ENCODE peak calls at places on chromosome 19, in nine cellular contexts. U is thoracic aorta, Q is astrocyte of the spinal cord, Z is left ventricle myocardium inferior, L is testis, M is transverse colon, H is AG10803, R is AG09309, J is heart right ventricle. C is an unnamed sample.

GRCh38 chr19:31408460-31409124 is 59.4 kb upstream of the TSHZ3 start:
- DNase-seq in U (no peak), Q (peak), Z (no peak), L (no peak), M (no peak), H (peak), R (peak), J (no peak), C (peak)

GRCh38 chr19:53432088-53432661 is 391 bp downstream of the ZNF761 start:
- DNase-seq in U (no peak), Q (no peak), Z (peak), L (no peak), M (peak), H (peak), R (no peak), J (peak), C (peak)

GRCh38 chr19:38693380-38694223 is 46.2 kb downstream of the ACTN4 start:
- DNase-seq in U (no peak), Q (peak), Z (no peak), L (no peak), M (peak), H (peak), R (no peak), J (no peak), C (peak)

GRCh38 chr19:36060430-36060829 is 5.7 kb downstream of the WDR62 start:
- DNase-seq in U (no peak), Q (peak), Z (peak), L (peak), M (peak), H (peak), R (peak), J (peak), C (peak)

GRCh38 chr19:43476606-43477005 is 11.2 kb upstream of the LYPD3 start:
- DNase-seq in U (no peak), Q (peak), Z (no peak), L (no peak), M (no peak), H (peak), R (peak), J (no peak), C (peak)

GRCh38 chr19:45864629-45865082 is 530 bp downstream of the FOXA3 start:
- DNase-seq in U (no peak), Q (no peak), Z (no peak), L (no peak), M (no peak), H (no peak), R (no peak), J (no peak), C (no peak)

GRCh38 chr19:43541920-43542650 is 9.1 kb downstream of the ZNF575 start:
- DNase-seq in U (no peak), Q (no peak), Z (no peak), L (no peak), M (no peak), H (no peak), R (no peak), J (no peak), C (no peak)

GRCh38 chr19:35766571-35767104 is 8.7 kb downstream of the PROSER3 start:
- DNase-seq in U (no peak), Q (no peak), Z (no peak), L (no peak), M (no peak), H (no peak), R (no peak), J (no peak), C (no peak)

GRCh38 chr19:38666662-38667448 is 19.4 kb downstream of the ACTN4 start:
- DNase-seq in U (no peak), Q (peak), Z (no peak), L (no peak), M (peak), H (peak), R (no peak), J (no peak), C (peak)

GRCh38 chr19:42477117-42477516 is 34.4 kb upstream of the CXCL17 start:
- DNase-seq in U (no peak), Q (no peak), Z (no peak), L (peak), M (no peak), H (no peak), R (no peak), J (no peak), C (no peak)

GRCh38 chr19:18774782-18775444 is 16.2 kb downstream of the COMP start:
- DNase-seq in U (no peak), Q (no peak), Z (no peak), L (no peak), M (no peak), H (no peak), R (no peak), J (no peak), C (no peak)

GRCh38 chr19:41887711-41888382 is 4.9 kb downstream of the ARHGEF1 start:
- DNase-seq in U (no peak), Q (peak), Z (no peak), L (no peak), M (peak), H (no peak), R (no peak), J (no peak), C (no peak)

GRCh38 chr19:43618921-43619261 is 538 bp downstream of the ZNF428 start:
- DNase-seq in U (no peak), Q (no peak), Z (no peak), L (peak), M (no peak), H (no peak), R (no peak), J (no peak), C (no peak)

GRCh38 chr19:48635966-48636858 is 967 bp downstream of the DBP start:
- DNase-seq in U (no peak), Q (no peak), Z (no peak), L (peak), M (peak), H (no peak), R (no peak), J (no peak), C (no peak)

GRCh38 chr19:46529622-46530451 is 34.2 kb upstream of the PNMA8B start:
- DNase-seq in U (no peak), Q (peak), Z (peak), L (peak), M (peak), H (peak), R (no peak), J (peak), C (peak)

GRCh38 chr19:50242586-50242985 is 39.2 kb downstream of the MYH14 start:
- DNase-seq in U (no peak), Q (no peak), Z (no peak), L (no peak), M (no peak), H (no peak), R (peak), J (no peak), C (no peak)

GRCh38 chr19:18168673-18169381 is 4.8 kb upstream of the IFI30 start:
- DNase-seq in U (no peak), Q (no peak), Z (no peak), L (no peak), M (no peak), H (no peak), R (no peak), J (no peak), C (no peak)

GRCh38 chr19:35856546-35857149 is at the start of gene KIRREL2:
- DNase-seq in U (no peak), Q (no peak), Z (no peak), L (no peak), M (no peak), H (no peak), R (no peak), J (no peak), C (no peak)

GRCh38 chr19:42176990-42177685 is 40.3 kb downstream of the DEDD2 start:
- DNase-seq in U (no peak), Q (peak), Z (peak), L (peak), M (peak), H (peak), R (no peak), J (peak), C (peak)

GRCh38 chr19:7294571-7295212 is 478 bp upstream of the INSR start:
- DNase-seq in U (peak), Q (peak), Z (peak), L (peak), M (peak), H (peak), R (no peak), J (peak), C (peak)

GRCh38 chr19:13163609-13164364 is 13.6 kb downstream of the IER2 start:
- DNase-seq in U (no peak), Q (peak), Z (peak), L (peak), M (peak), H (peak), R (no peak), J (peak), C (peak)

GRCh38 chr19:52992109-52993004 is 21.4 kb upstream of the ERVV-1 start:
- DNase-seq in U (no peak), Q (peak), Z (peak), L (peak), M (peak), H (no peak), R (no peak), J (peak), C (peak)

GRCh38 chr19:42242071-42242511 is 311 bp downstream of the GSK3A start:
- DNase-seq in U (no peak), Q (no peak), Z (no peak), L (no peak), M (no peak), H (peak), R (no peak), J (no peak), C (peak)

GRCh38 chr19:49746206-49746958 is 16.7 kb downstream of the TSKS start:
- DNase-seq in U (no peak), Q (peak), Z (peak), L (peak), M (peak), H (peak), R (no peak), J (peak), C (no peak)

GRCh38 chr19:50362030-50362412 is 3.4 kb downstream of the NAPSA start:
- DNase-seq in U (no peak), Q (no peak), Z (no peak), L (no peak), M (no peak), H (no peak), R (no peak), J (no peak), C (no peak)

GRCh38 chr19:41321600-41322270 is 11.8 kb downstream of the CCDC97 start:
- DNase-seq in U (no peak), Q (peak), Z (no peak), L (peak), M (peak), H (peak), R (no peak), J (no peak), C (peak)

GRCh38 chr19:42601811-42602443 is 7.2 kb upstream of the CEACAM8 start:
- DNase-seq in U (no peak), Q (no peak), Z (no peak), L (no peak), M (no peak), H (peak), R (no peak), J (no peak), C (peak)

GRCh38 chr19:19034204-19034624 is 811 bp downstream of the ARMC6 start:
- DNase-seq in U (no peak), Q (peak), Z (no peak), L (peak), M (peak), H (peak), R (no peak), J (no peak), C (peak)

GRCh38 chr19:52343548-52343947 is 7.5 kb downstream of the ZNF610 start:
- DNase-seq in U (no peak), Q (no peak), Z (peak), L (peak), M (peak), H (peak), R (no peak), J (peak), C (no peak)

GRCh38 chr19:50492303-50493052 is 15.8 kb upstream of the GARIN5A start:
- DNase-seq in U (no peak), Q (no peak), Z (no peak), L (no peak), M (no peak), H (no peak), R (no peak), J (no peak), C (peak)

GRCh38 chr19:31506102-31506501 is 156.9 kb upstream of the TSHZ3 start:
- DNase-seq in U (no peak), Q (no peak), Z (no peak), L (no peak), M (no peak), H (no peak), R (no peak), J (no peak), C (no peak)

GRCh38 chr19:35545855-35546381 is 492 bp downstream of the TMEM147 start:
- DNase-seq in U (no peak), Q (no peak), Z (peak), L (peak), M (peak), H (no peak), R (no peak), J (peak), C (peak)

GRCh38 chr19:10769533-10770491 is 51.9 kb downstream of the DNM2 start:
- DNase-seq in U (no peak), Q (no peak), Z (peak), L (peak), M (peak), H (peak), R (no peak), J (peak), C (peak)

GRCh38 chr19:32186542-32187330 is 158.7 kb upstream of the ZNF507 start:
- DNase-seq in U (no peak), Q (no peak), Z (no peak), L (no peak), M (no peak), H (no peak), R (no peak), J (no peak), C (no peak)

GRCh38 chr19:39265321-39265916 is 2.8 kb upstream of the IFNL2 start:
- DNase-seq in U (no peak), Q (no peak), Z (no peak), L (peak), M (no peak), H (no peak), R (no peak), J (no peak), C (no peak)

GRCh38 chr19:53881482-53882390 is at the start of gene PRKCG:
- DNase-seq in U (no peak), Q (no peak), Z (peak), L (no peak), M (peak), H (no peak), R (no peak), J (peak), C (peak)

GRCh38 chr19:16191216-16191908 is 6.2 kb downstream of the FAM32A start:
- DNase-seq in U (no peak), Q (no peak), Z (no peak), L (no peak), M (no peak), H (no peak), R (no peak), J (no peak), C (no peak)
- TF ChIP-seq CTCF in U (no peak), Q (no peak), Z (no peak), L (no peak), M (no peak), H (no peak), R (no peak), J (no peak), C (no peak)

GRCh38 chr19:9673912-9674668 is 810 bp downstream of the ZNF562 start:
- DNase-seq in U (no peak), Q (peak), Z (no peak), L (no peak), M (no peak), H (no peak), R (no peak), J (no peak), C (peak)
- H3K4me3 ChIP-seq in U (peak), Q (peak), Z (peak), L (peak), M (peak), H (peak), R (peak), J (peak), C (peak)

GRCh38 chr19:23436318-23436717 is 41.0 kb upstream of the ZNF91 start:
- DNase-seq in U (no peak), Q (no peak), Z (no peak), L (no peak), M (no peak), H (no peak), R (no peak), J (no peak), C (no peak)
- TF ChIP-seq CTCF in U (no peak), Q (no peak), Z (peak), L (no peak), M (peak), H (no peak), R (peak), J (no peak), C (peak)

GRCh38 chr19:44845612-44846454 is at the start of gene NECTIN2:
- DNase-seq in U (peak), Q (peak), Z (peak), L (peak), M (peak), H (peak), R (peak), J (peak), C (peak)

GRCh38 chr19:44848036-44848804 is 2.1 kb downstream of the NECTIN2 start:
- DNase-seq in U (no peak), Q (peak), Z (no peak), L (peak), M (no peak), H (peak), R (no peak), J (peak), C (peak)

GRCh38 chr19:44845286-44845611 is 848 bp upstream of the NECTIN2 start:
- DNase-seq in U (peak), Q (no peak), Z (no peak), L (no peak), M (no peak), H (no peak), R (no peak), J (peak), C (no peak)

GRCh38 chr19:44847144-44848035 is 1.3 kb downstream of the NECTIN2 start:
- DNase-seq in U (no peak), Q (peak), Z (peak), L (peak), M (peak), H (peak), R (no peak), J (peak), C (peak)

DNA sequence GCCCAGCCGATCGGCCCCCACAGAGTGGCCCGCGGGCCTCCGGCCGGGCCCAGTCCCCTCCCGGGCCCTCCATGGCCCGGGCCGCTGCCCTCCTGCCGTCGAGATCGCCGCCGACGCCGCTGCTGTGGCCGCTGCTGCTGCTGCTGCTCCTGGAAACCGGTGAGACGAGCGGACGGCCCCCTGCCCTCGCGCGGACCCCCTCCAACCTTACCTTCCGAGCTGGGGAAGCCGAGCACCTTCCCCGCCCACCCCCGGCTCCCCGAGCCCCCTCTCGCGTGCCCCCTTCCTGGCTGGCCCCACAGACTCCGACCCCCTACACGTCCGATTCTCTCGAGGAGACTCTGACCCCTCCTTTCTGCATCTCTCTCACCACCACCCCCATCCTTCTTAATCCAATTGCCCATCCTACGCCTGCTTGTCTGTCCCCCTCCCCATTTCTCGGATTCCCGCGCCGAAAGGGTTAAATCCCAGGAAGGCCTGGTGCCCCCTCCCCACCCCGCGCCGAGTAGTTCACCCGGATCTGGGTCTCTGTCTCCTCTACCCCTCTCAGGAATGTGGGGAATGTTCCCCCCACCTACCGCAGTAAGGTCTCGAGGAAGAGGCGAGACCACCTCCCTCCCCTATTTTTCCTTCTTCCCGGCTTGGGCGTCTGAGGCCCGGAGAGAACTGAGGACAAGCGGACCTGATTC is 502 bp downstream of the NECTIN2 start:
- DNase-seq in U (no peak), Q (peak), Z (no peak), L (no peak), M (peak), H (peak), R (no peak), J (no peak), C (peak)
- H3K4me3 ChIP-seq in U (peak), Q (peak), Z (peak), L (peak), M (peak), H (peak), R (peak), J (peak), C (peak)

GRCh38 chr19:2727640-2727944 is 6.4 kb upstream of the DIRAS1 start:
- DNase-seq in U (no peak), Q (no peak), Z (no peak), L (no peak), M (no peak), H (peak), R (no peak), J (no peak), C (no peak)

GRCh38 chr19:2728783-2729387 is 7.7 kb upstream of the DIRAS1 start:
- DNase-seq in U (no peak), Q (no peak), Z (no peak), L (no peak), M (no peak), H (no peak), R (no peak), J (no peak), C (no peak)

GRCh38 chr19:2731181-2732117 is 8.4 kb downstream of the SLC39A3 start:
- DNase-seq in U (no peak), Q (no peak), Z (no peak), L (no peak), M (no peak), H (no peak), R (no peak), J (no peak), C (no peak)

GRCh38 chr19:2732157-2732725 is 7.6 kb downstream of the SLC39A3 start:
- DNase-seq in U (no peak), Q (no peak), Z (no peak), L (no peak), M (no peak), H (no peak), R (no peak), J (no peak), C (no peak)

GRCh38 chr19:2729943-2730818 is 9.0 kb upstream of the DIRAS1 start:
- DNase-seq in U (no peak), Q (no peak), Z (no peak), L (no peak), M (no peak), H (no peak), R (no peak), J (no peak), C (no peak)
- TF ChIP-seq CTCF in U (no peak), Q (no peak), Z (no peak), L (no peak), M (no peak), H (no peak), R (no peak), J (no peak), C (no peak)

DNA sequence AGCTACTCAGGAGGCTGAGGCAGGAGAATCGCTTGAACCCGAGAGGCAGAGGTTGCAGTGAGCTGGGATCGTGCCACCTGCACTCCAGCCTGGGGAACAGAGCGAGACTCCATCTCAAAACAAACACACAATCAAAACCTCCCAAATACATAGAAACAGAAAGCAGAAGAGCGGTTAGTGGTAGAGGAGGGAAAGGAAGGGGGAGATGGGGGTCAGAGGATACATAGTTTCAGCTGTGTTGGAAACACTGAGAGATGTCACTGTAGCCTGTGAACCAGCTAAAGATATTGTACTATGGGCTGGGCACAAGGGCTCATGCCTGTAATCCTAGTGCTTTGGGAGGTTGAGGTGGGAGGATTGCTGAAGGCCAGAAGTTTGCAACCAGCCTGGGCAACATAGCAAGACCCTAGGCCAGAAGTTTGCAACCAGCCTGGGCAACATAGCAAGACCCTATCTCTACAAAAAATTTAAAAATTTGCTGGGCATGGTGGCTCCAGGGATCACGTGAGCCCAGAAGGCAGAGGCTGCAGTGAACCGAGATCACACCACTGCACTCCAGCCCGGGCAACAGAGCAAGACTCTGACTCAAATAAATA is 49.9 kb downstream of the GNG7 start:
- DNase-seq in U (no peak), Q (no peak), Z (no peak), L (peak), M (no peak), H (no peak), R (no peak), J (no peak), C (no peak)
- H3K4me3 ChIP-seq in U (no peak), Q (no peak), Z (no peak), L (no peak), M (no peak), H (no peak), R (no peak), J (no peak), C (no peak)

C was measured in foreskin fibroblast.